ENCODE peak calls at places on chromosomes 16 and 17, in eight cellular contexts. J is activated CD4-positive, alpha-beta T cell treated with anti-CD3 and anti-CD28 coated beads, Interleukin-2, amount 50 U/mL, for 1 hour; F is NCI-H146; N is NCI-H1417; I is SW480; V is Caki2; Z is A549; U is AG04450. S is an unnamed sample.

GRCh38 chr17:69060835-69061234 is at the start of gene ABCA9:
- DNase-seq in F (peak; percentile 23), V (peak; percentile 49), Z (no peak), U (no peak), I (no peak), N (peak; percentile 8), J (no peak), S (no peak)

GRCh38 chr17:77247048-77247541 is 106.3 kb downstream of the SEC14L1 start:
- DNase-seq in J (peak; percentile 91), V (peak; percentile 69), Z (peak; percentile 82), N (peak; percentile 90), U (peak; percentile 41), F (peak; percentile 86), I (peak; percentile 49), S (peak; percentile 62)

GRCh38 chr17:55606431-55606830 is 95.2 kb upstream of the SMIM36 start:
- DNase-seq in J (no peak), N (no peak), U (no peak), F (no peak), V (no peak), Z (no peak), I (no peak), S (peak; percentile 41)

GRCh38 chr16:79856581-79856980 is 256.0 kb upstream of the MAF start:
- DNase-seq in J (no peak), V (no peak), U (no peak), Z (no peak), I (no peak), N (no peak), F (no peak), S (no peak)

GRCh38 chr16:21568502-21569189 is 30.7 kb upstream of the METTL9 start:
- DNase-seq in F (no peak), I (no peak), Z (no peak), N (no peak), U (no peak), J (no peak), V (no peak), S (no peak)

GRCh38 chr16:47043200-47043599 is 69.7 kb upstream of the DNAJA2 start:
- DNase-seq in U (no peak), I (no peak), J (no peak), F (no peak), V (no peak), N (no peak), Z (no peak), S (no peak)

GRCh38 chr16:57343131-57343731 is 15.4 kb upstream of the CCL22 start:
- DNase-seq in Z (no peak), J (no peak), I (no peak), U (no peak), F (no peak), V (no peak), N (no peak), S (no peak)

GRCh38 chr17:44095647-44096496 is 25.3 kb downstream of the G6PC3 start:
- DNase-seq in N (peak; percentile 97), F (peak; percentile 92), V (peak; percentile 93), I (peak; percentile 82), U (peak; percentile 79), Z (peak; percentile 88), J (no peak), S (peak; percentile 73)

GRCh38 chr17:54180919-54181318 is 358.2 kb downstream of the KIF2B start:
- DNase-seq in I (no peak), N (no peak), Z (no peak), U (no peak), F (no peak), J (no peak), V (no peak), S (no peak)

GRCh38 chr17:74442670-74443515 is 11.0 kb downstream of the GPRC5C start:
- DNase-seq in F (peak; percentile 26), U (no peak), N (peak; percentile 77), J (no peak), I (peak; percentile 47), V (peak; percentile 53), Z (no peak), S (peak; percentile 89)

GRCh38 chr17:8503807-8504206 is 68.1 kb downstream of the NDEL1 start:
- DNase-seq in Z (no peak), V (no peak), J (no peak), I (no peak), U (no peak), F (peak; percentile 46), N (peak; percentile 41), S (no peak)

GRCh38 chr16:62625291-62625690 is 589.1 kb upstream of the CDH8 start:
- DNase-seq in Z (no peak), U (no peak), V (no peak), J (no peak), I (no peak), N (no peak), F (no peak), S (no peak)

GRCh38 chr16:80029381-80029630 is 428.8 kb upstream of the MAF start:
- DNase-seq in N (no peak), Z (no peak), U (no peak), I (no peak), V (no peak), F (no peak), J (no peak), S (no peak)

GRCh38 chr16:63933841-63934240 is 1188.0 kb downstream of the CDH11 start:
- DNase-seq in F (no peak), Z (no peak), V (no peak), N (no peak), U (no peak), I (no peak), J (no peak), S (no peak)

GRCh38 chr17:17807440-17807839 is 29.3 kb downstream of the SREBF1 start:
- DNase-seq in N (no peak), V (no peak), Z (no peak), I (no peak), U (no peak), J (no peak), F (no peak), S (no peak)

S was measured in NCI-H2029.